ENCODE peak calls at places on chromosome 15, in four cellular contexts. S, N, I and C are unnamed samples.
A peak's percentile ranks its signal among the peaks of the same experiment; 100 is the strongest.

GRCh38 chr15:92393994-92394326 is 279 bp downstream of the ST8SIA2 start:
- DNase-seq in S (no peak), I (no peak), N (peak; percentile 16), C (no peak)

GRCh38 chr15:25170781-25171110 is 216.0 kb downstream of the SNRPN start:
- DNase-seq in S (no peak), I (no peak), N (no peak), C (no peak)

GRCh38 chr15:68994981-68995753 is 19.3 kb upstream of the NOX5 start:
- DNase-seq in N (no peak), I (no peak), S (no peak), C (no peak)

GRCh38 chr15:89909611-89910010 is 3.1 kb downstream of the ARPIN start:
- DNase-seq in N (no peak), I (no peak), S (no peak), C (no peak)

GRCh38 chr15:35580606-35581005 is 34.6 kb upstream of the DPH6 start:
- DNase-seq in N (no peak), I (no peak), S (no peak), C (no peak)

GRCh38 chr15:63372753-63373152 is 8.9 kb downstream of the CA12 start:
- DNase-seq in N (peak; percentile 78), I (no peak), S (no peak), C (peak; percentile 43)

GRCh38 chr15:88218557-88219214 is 37.9 kb downstream of the NTRK3 start:
- DNase-seq in N (no peak), I (no peak), S (no peak), C (no peak)

GRCh38 chr15:58279106-58279505 is 140.9 kb downstream of the AQP9 start:
- DNase-seq in N (no peak), S (no peak), I (no peak), C (no peak)

GRCh38 chr15:73891328-73891975 is 18.1 kb downstream of the TBC1D21 start:
- DNase-seq in N (no peak), I (no peak), S (no peak), C (no peak)

GRCh38 chr15:36024066-36024465 is 478.1 kb upstream of the DPH6 start:
- DNase-seq in N (no peak), I (no peak), S (no peak), C (no peak)

GRCh38 chr15:59349715-59350420 is 22.8 kb downstream of the MYO1E start:
- DNase-seq in N (peak; percentile 93), S (no peak), I (no peak), C (peak; percentile 94)

GRCh38 chr15:42605281-42605744 is 29.9 kb downstream of the STARD9 start:
- DNase-seq in N (peak; percentile 17), I (no peak), S (no peak), C (no peak)

GRCh38 chr15:55703873-55704285 is 39.1 kb downstream of the PRTG start:
- DNase-seq in I (no peak), N (peak; percentile 21), S (no peak), C (no peak)

GRCh38 chr15:96107922-96108321 is 222.6 kb upstream of the NR2F2 start:
- DNase-seq in N (peak; percentile 23), I (no peak), S (no peak), C (no peak)

GRCh38 chr15:42037650-42038049 is 16.8 kb upstream of the PLA2G4E start:
- DNase-seq in S (no peak), I (no peak), N (no peak), C (no peak)

GRCh38 chr15:47405768-47406167 is 311.5 kb upstream of the SEMA6D start:
- DNase-seq in I (no peak), S (no peak), N (no peak), C (no peak)

GRCh38 chr15:65935391-65935790 is 66.1 kb downstream of the RAB11A start:
- DNase-seq in I (no peak), N (no peak), S (no peak), C (no peak)

GRCh38 chr15:80533934-80534333 is 129.8 kb downstream of the ARNT2 start:
- DNase-seq in S (no peak), N (no peak), I (no peak), C (peak; percentile 70)

GRCh38 chr15:63763476-63764123 is 70.1 kb downstream of the HERC1 start:
- DNase-seq in I (no peak), N (peak; percentile 22), S (no peak), C (no peak)

GRCh38 chr15:91408476-91409076 is 308.5 kb downstream of the SV2B start:
- DNase-seq in S (peak; percentile 10), N (no peak), I (no peak), C (no peak)

GRCh38 chr15:78211189-78211921 is 23.0 kb downstream of the ACSBG1 start:
- DNase-seq in I (no peak), S (no peak), N (no peak), C (no peak)

GRCh38 chr15:63870403-63871209 is 36.9 kb upstream of the HERC1 start:
- DNase-seq in N (peak; percentile 79), I (no peak), S (peak; percentile 66), C (peak; percentile 83)

GRCh38 chr15:29692527-29692926 is 129.7 kb downstream of the TJP1 start:
- DNase-seq in S (no peak), I (peak; percentile 44), N (no peak), C (no peak)
- TF ChIP-seq CTCF in S (peak; percentile 11), I (no peak), N (peak; percentile 31), C (peak; percentile 58)

DNA sequence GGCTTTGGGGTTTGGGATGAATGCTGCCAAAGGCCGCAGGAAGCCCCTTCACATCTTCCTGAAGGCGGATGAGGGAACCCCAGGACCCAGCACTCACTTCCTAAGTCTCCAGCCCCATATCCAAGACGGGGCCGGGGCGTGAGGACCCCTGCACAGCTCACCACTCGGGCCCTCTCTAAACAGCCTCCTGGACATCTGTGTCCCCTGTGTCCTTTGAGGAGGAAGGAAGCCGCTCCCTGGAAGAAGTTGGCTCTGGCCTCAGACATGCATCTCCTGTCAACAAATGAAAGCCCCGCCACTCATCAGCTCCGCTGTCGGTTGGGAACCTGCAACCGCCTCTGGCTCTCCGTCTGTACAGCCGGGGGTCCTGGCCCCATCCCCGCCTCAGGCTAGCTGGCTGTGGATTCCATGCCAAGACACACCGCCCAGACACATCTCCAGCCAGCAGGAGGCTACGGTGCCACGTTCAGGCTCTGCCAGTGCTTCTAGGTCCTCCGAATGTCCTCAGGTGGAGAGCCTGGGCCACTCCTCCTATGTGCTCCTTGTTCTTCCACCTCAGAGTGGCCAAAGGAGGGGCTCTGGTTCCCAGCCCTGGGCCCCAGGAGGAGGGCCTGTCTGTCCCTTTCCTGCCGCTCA is 140.0 kb upstream of the MEF2A start:
- DNase-seq in I (no peak), S (no peak), N (no peak), C (no peak)
- TF ChIP-seq CTCF in I (no peak), S (no peak), N (no peak), C (peak; percentile 27)

DNA sequence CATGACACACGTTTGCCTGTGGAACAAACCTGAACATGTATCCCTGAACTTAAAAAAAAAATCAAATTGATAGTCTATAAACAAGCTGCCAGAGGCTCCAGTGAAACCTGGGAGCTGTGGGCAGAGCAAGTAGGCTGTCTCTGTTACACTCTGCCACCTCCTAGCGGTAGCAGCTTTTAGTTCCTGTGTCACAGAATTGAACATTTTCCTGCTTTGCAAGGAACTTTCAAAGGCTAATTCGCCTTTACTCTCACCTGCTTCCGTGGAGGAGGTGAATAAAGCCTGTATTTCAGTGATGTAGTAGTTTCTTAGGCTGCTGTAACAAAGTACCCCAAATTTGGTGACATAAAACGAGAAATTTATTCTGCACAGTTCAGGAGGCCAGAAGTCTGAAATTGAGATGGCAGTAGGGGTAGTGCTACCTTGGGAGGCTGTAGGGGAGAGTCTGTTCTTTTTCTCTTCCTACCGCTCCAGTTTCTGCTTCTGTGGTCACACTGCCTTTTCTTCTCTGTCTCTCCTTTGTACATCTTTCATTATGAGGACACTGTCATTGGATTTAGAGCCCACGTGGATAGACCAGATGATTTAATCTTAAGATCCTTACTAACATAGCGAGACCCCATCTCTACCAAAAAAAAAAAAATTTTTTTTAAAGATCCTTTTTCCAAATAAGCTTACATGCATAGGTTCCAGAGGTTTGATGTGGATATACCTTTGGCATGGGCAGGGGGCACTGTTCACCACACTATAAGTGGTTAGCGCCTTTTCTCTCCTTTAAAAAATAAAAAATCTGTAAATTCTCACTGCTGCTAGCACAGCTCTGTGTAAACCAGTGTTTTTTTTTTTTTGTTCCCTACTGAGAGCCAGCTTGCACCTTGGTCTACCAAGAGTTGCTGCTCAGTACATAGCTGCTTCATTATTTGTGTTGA is 25.3 kb downstream of the FBXO22 start:
- DNase-seq in I (no peak), S (no peak), N (peak; percentile 38), C (no peak)
- TF ChIP-seq CTCF in I (no peak), S (peak; percentile 58), N (peak; percentile 62), C (peak; percentile 46)

DNA sequence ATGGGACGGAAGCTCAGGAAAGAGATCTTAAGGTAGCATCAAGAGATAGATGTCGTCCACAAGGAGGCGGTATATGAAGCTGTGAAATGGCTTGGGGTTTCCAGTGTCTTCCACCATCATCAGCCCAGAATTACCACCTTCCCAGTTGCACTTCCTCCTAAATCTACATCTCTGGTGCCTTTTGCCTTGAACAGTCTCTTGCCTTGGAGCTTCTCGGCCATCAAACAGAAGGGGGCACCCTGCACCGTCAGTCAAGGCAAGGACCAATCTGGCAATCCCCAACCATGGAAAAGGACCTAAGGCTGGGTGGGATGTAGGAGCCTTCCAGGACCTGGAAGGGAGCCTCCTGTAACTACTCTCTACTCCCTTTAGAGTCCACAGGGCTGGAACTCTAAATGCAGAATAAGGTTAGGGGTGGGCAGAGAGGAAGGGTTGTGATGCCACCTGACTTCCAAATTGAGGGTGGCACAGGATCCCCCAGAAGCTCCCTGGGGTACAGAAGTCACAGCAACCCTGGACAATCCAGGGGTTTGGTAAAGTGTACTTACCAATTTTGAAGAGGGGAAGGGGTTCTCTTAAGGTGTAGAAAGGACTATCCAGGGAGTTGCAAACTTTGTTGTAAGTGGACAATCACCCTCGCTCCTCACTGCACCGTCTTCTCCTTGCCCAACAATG is 1.0 kb upstream of the RYR3 start:
- DNase-seq in S (peak; percentile 11), I (no peak), N (no peak), C (no peak)
- TF ChIP-seq CTCF in S (peak; percentile 53), I (no peak), N (peak; percentile 0), C (peak; percentile 55)

GRCh38 chr15:49864251-49864650 is 243.4 kb downstream of the DTWD1 start:
- DNase-seq in S (no peak), I (no peak), N (no peak), C (no peak)

GRCh38 chr15:49868348-49868747 is 247.5 kb downstream of the DTWD1 start:
- DNase-seq in S (no peak), I (no peak), N (no peak), C (no peak)

GRCh38 chr15:49863431-49864205 is 242.8 kb downstream of the DTWD1 start:
- DNase-seq in S (no peak), N (peak; percentile 73), I (no peak), C (peak; percentile 78)

DNA sequence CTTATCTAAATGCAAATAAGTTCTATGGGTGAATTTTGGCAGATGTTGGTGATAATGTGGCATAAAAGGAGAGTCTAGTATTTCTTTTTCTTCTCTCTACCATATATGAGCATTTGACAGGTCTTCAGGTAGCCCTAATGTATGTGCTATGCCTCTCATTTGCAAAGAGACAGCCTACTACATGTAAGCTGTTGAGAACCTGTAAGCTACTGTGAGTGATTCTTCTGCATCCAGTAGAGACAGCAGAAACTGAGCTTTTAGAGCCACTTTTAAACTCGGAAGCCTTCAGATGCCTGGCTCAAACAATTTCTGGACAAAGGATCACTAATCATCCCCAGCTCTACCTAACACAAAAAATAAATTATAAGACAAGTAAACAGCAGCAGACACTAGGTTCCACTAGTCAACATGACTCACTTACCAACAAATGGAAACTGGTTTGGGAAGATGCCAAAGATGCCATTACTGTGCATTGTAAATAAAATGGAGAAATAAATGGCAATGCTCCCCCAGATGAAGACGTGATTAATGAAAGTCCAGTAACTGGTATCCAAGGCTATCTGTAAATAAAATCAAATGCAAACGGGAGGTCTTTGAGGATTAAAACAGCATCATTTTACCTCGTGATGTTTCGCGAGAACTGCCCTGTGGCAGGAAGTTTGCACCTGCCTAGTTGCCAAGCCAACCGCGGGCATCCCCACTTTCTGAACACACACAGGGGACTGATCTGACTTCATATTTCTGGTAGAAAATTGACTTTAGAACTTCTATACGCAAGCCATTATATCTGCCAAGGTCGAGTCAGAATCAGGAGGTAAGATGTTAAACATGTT is 245.3 kb downstream of the DTWD1 start:
- DNase-seq in S (no peak), I (no peak), N (no peak), C (peak; percentile 44)
- TF ChIP-seq CTCF in S (no peak), I (no peak), N (no peak), C (no peak)